ENCODE peak calls at places on chromosomes 3 and 15, in five cellular contexts. T, G, X, F and P are unnamed samples.

GRCh38 chr15:82093774-82094211 is 48.0 kb upstream of the MEX3B start:
- DNase-seq in T (peak; percentile 65), G (no peak), X (peak; percentile 41), F (no peak), P (no peak)

GRCh38 chr3:138230525-138230924 is 43.4 kb downstream of the ARMC8 start:
- DNase-seq in T (no peak), G (no peak), X (no peak), F (no peak), P (no peak)

GRCh38 chr3:195100903-195101591 is 169.9 kb downstream of the XXYLT1 start:
- DNase-seq in T (no peak), G (no peak), X (no peak), F (no peak), P (no peak)

GRCh38 chr3:37741644-37742043 is 120.0 kb upstream of the CTDSPL start:
- DNase-seq in T (peak; percentile 21), G (no peak), X (peak; percentile 18), F (no peak), P (peak; percentile 23)

GRCh38 chr3:169244119-169244864 is 419.2 kb downstream of the MECOM start:
- DNase-seq in T (no peak), G (no peak), X (no peak), F (no peak), P (no peak)

GRCh38 chr3:147157629-147158028 is 248.7 kb downstream of the ZIC4 start:
- DNase-seq in T (no peak), G (no peak), X (no peak), F (no peak), P (no peak)

GRCh38 chr3:50235716-50236483 is at the start of gene GNAI2:
- DNase-seq in T (peak; percentile 96), G (peak; percentile 95), X (peak; percentile 94), F (peak; percentile 91), P (peak; percentile 93)

GRCh38 chr3:142808103-142808917 is 80.6 kb downstream of the PCOLCE2 start:
- DNase-seq in T (no peak), G (no peak), X (peak; percentile 5), F (no peak), P (peak; percentile 50)

GRCh38 chr15:86089422-86089821 is 9.8 kb downstream of the AGBL1 start:
- DNase-seq in T (no peak), G (no peak), X (no peak), F (no peak), P (no peak)

GRCh38 chr3:159158213-159158612 is 356.4 kb downstream of the MFSD1 start:
- DNase-seq in T (no peak), G (no peak), X (no peak), F (no peak), P (peak; percentile 79)

GRCh38 chr3:122628567-122628966 is 51.1 kb downstream of the PARP15 start:
- DNase-seq in T (no peak), G (no peak), X (no peak), F (no peak), P (no peak)

GRCh38 chr3:62295571-62295970 is 77.8 kb downstream of the FEZF2 start:
- DNase-seq in T (no peak), G (no peak), X (no peak), F (no peak), P (no peak)

GRCh38 chr3:194867270-194867983 is 181.7 kb downstream of the FAM43A start:
- DNase-seq in T (no peak), G (no peak), X (no peak), F (no peak), P (no peak)

GRCh38 chr3:30162579-30162978 is 443.8 kb upstream of the TGFBR2 start:
- DNase-seq in T (no peak), G (no peak), X (no peak), F (no peak), P (no peak)

GRCh38 chr15:67884514-67885225 is 44.8 kb upstream of the RNU6-1 start:
- DNase-seq in T (peak; percentile 94), G (peak; percentile 33), X (peak; percentile 89), F (no peak), P (no peak)

GRCh38 chr3:12598890-12599289 is 42.0 kb downstream of the MKRN2 start:
- DNase-seq in T (no peak), G (no peak), X (no peak), F (no peak), P (no peak)

GRCh38 chr3:17935217-17935616 is 192.8 kb upstream of the TBC1D5 start:
- DNase-seq in T (no peak), G (no peak), X (no peak), F (no peak), P (no peak)

GRCh38 chr15:95266481-95267061 is 1035.2 kb downstream of the MCTP2 start:
- DNase-seq in T (no peak), G (no peak), X (no peak), F (no peak), P (no peak)

GRCh38 chr3:155035553-155035952 is 44.6 kb upstream of the MME start:
- DNase-seq in T (peak; percentile 30), G (no peak), X (no peak), F (no peak), P (no peak)

GRCh38 chr3:152202976-152203626 is 65.6 kb upstream of the MBNL1 start:
- DNase-seq in T (peak; percentile 41), G (no peak), X (no peak), F (no peak), P (no peak)

GRCh38 chr3:190558316-190558715 is 44.4 kb downstream of the IL1RAP start:
- DNase-seq in T (no peak), G (no peak), X (no peak), F (no peak), P (no peak)

GRCh38 chr3:14925729-14926591 is 21.4 kb upstream of the NR2C2 start:
- DNase-seq in T (peak; percentile 72), G (no peak), X (peak; percentile 62), F (no peak), P (peak; percentile 66)

GRCh38 chr3:61173685-61174084 is 77.6 kb downstream of the FHIT start:
- DNase-seq in T (no peak), G (no peak), X (peak; percentile 12), F (no peak), P (no peak)

GRCh38 chr3:100993309-100993708 is at the start of gene ABI3BP:
- DNase-seq in T (peak; percentile 14), G (no peak), X (no peak), F (no peak), P (peak; percentile 29)

GRCh38 chr3:195087321-195087720 is 183.6 kb downstream of the XXYLT1 start:
- DNase-seq in T (no peak), G (no peak), X (no peak), F (no peak), P (no peak)

GRCh38 chr3:71891483-71891882 is 106.5 kb upstream of the PROK2 start:
- DNase-seq in T (no peak), G (no peak), X (no peak), F (no peak), P (no peak)

GRCh38 chr15:79970921-79971434 is at the start of gene BCL2A1:
- DNase-seq in T (no peak), G (no peak), X (no peak), F (peak; percentile 96), P (no peak)

GRCh38 chr15:89179966-89180875 is 41.2 kb downstream of the RLBP1 start:
- DNase-seq in T (no peak), G (no peak), X (no peak), F (peak; percentile 30), P (no peak)

GRCh38 chr3:23479026-23479425 is 275.9 kb downstream of the UBE2E2 start:
- DNase-seq in T (no peak), G (no peak), X (no peak), F (no peak), P (no peak)

GRCh38 chr15:61519296-61519695 is 290.2 kb upstream of the RORA start:
- DNase-seq in T (no peak), G (no peak), X (no peak), F (no peak), P (no peak)

GRCh38 chr15:74378853-74379252 is 11.4 kb upstream of the CYP11A1 start:
- DNase-seq in T (no peak), G (no peak), X (no peak), F (no peak), P (no peak)

DNA sequence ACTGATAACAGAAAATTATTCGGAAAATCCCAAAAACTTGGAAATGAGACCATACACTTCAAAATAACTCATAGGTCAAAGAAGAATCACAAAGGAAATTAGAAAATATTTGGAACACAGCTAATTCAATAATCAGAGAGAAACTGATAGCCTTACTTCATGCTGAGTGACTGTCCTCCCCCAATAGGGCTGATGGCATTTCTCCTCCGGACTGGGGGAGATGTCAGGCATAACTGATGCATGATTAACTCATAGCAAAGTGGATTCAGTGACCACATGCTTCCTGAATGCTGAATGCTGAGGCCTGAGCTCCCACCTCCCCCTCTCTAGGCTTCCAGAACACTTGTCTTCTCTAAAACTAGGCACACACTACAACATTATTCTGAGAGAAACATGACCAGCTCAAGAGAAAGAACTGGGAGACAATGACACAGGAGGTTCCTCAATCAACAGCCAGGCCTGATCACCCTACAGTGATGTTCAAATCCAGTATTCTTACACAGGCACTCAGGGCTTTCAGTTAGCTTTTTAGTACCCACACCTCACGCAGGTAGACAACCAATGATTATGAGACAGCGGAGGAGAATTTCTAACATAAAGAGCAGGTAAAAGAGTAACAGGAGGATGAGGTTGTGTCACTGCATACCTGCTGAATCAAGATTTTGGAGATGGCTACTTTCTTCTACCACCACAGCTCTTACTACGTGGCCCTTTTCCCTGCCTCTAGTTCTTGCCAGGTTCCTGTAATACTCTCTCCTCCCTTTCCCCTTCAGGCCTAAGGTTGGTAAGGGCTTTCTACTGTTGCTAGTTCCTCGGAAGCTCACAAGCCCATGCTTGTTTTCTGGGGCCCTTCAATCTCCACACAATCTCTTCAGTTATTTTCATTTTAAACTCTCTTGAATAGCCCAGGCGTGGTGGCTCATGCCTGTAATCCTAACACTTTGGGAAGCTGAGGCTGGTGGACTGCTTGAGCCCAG is 96.1 kb downstream of the FMN1 start:
- DNase-seq in T (no peak), G (no peak), X (no peak), F (no peak), P (no peak)
- TF ChIP-seq MAX in T (no peak), G (no peak), X (no peak), F (no peak), P (no peak)

GRCh38 chr3:137035631-137036030 is 77.8 kb downstream of the IL20RB start:
- DNase-seq in T (peak; percentile 32), G (no peak), X (peak; percentile 33), F (no peak), P (peak; percentile 16)

GRCh38 chr3:137026701-137027100 is 68.9 kb downstream of the IL20RB start:
- DNase-seq in T (no peak), G (no peak), X (no peak), F (no peak), P (no peak)

GRCh38 chr3:137032465-137033120 is 74.8 kb downstream of the IL20RB start:
- DNase-seq in T (peak; percentile 72), G (peak; percentile 89), X (peak; percentile 51), F (peak; percentile 13), P (peak; percentile 68)
- H3K9ac ChIP-seq in T (no peak overlapping the region), G (peak overlapping the region; percentile 10), X (no peak overlapping the region), F (no peak overlapping the region), P (no peak overlapping the region)

DNA sequence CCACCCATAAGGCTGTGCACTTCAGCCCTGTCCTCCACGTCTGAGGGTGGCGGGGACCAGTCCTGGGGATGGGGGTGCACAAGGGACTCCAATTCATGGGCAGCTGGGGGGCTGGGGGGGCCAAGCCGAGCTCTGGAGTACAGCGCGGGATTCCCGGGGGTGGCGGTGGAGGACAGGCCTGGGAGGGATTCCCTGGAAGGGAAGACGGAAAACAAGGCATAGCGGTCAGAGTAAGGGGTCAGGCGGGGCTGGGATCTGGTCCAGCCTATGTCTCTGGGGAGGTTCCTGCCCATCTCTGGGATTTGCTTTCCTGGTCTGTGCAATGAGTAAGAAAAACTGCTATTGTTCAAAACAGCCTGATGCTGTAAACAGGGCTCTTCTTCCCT is 8.1 kb upstream of the IGDCC3 start:
- DNase-seq in T (no peak), G (no peak), X (no peak), F (no peak), P (no peak)
- TF ChIP-seq ZNF274 in T (no peak), G (no peak), X (no peak), F (no peak), P (no peak)

GRCh38 chr3:183825380-183826161 is at the start of gene MAP6D1:
- DNase-seq in T (no peak), G (peak; percentile 31), X (no peak), F (no peak), P (peak; percentile 22)
- TF ChIP-seq MAX in T (no peak), G (peak; percentile 75), X (no peak), F (no peak), P (peak; percentile 50)